ENCODE peak calls at places on chromosomes 12 and 14, in nine cellular contexts. M is tibial artery, O is heart right ventricle, P is small intestine, D is K562, A is lower lobe of right lung, F is testis, H is PC-9, W is fibroblast of lung. Q is an unnamed sample. For H3K36me3 and H3K27me3, the result is how much of the 10 kb centered on the place peaks cover.

GRCh38 chr14:99055019-99055418 is 217.0 kb downstream of the BCL11B start:
- DNase-seq in P (no peak), W (peak), A (no peak), M (no peak), H (no peak), D (no peak), F (no peak), O (no peak), Q (peak)

GRCh38 chr12:64781374-64782029 is 22.3 kb upstream of the GNS start:
- DNase-seq in A (peak), M (no peak), F (no peak), O (no peak), D (no peak), P (peak), H (peak), W (peak), Q (no peak)

GRCh38 chr12:19201653-19202052 is 72.1 kb downstream of the PLEKHA5 start:
- DNase-seq in F (no peak), W (no peak), D (no peak), M (no peak), A (no peak), H (no peak), O (no peak), P (no peak), Q (no peak)

GRCh38 chr14:96501383-96501745 is 818 bp upstream of the PAPOLA start:
- DNase-seq in A (no peak), O (no peak), P (no peak), H (no peak), F (peak), W (no peak), D (peak), M (no peak), Q (no peak)

GRCh38 chr12:132549059-132549458 is 59.1 kb downstream of the FBRSL1 start:
- DNase-seq in W (no peak), A (no peak), H (no peak), O (no peak), P (no peak), M (no peak), D (no peak), F (no peak), Q (no peak)

GRCh38 chr14:51304956-51305355 is 64.9 kb downstream of the TMX1 start:
- DNase-seq in P (no peak), D (no peak), W (peak), M (no peak), F (no peak), H (peak), A (no peak), O (no peak), Q (peak)

GRCh38 chr12:72337382-72337781 is 65.2 kb downstream of the TRHDE start:
- DNase-seq in F (no peak), H (no peak), D (no peak), W (no peak), O (no peak), M (no peak), P (no peak), A (no peak), Q (no peak)

GRCh38 chr14:66088661-66089060 is 397.5 kb upstream of the CCDC196 start:
- DNase-seq in O (no peak), M (no peak), P (no peak), A (no peak), W (no peak), H (no peak), D (no peak), F (no peak), Q (no peak)

GRCh38 chr12:68007023-68007422 is 17.8 kb downstream of the IFNG-AS1 start:
- DNase-seq in W (no peak), O (no peak), F (no peak), A (no peak), P (no peak), H (no peak), M (no peak), D (no peak), Q (no peak)

GRCh38 chr14:103706551-103707328 is 8.5 kb downstream of the XRCC3 start:
- DNase-seq in W (no peak), F (no peak), O (no peak), M (no peak), P (no peak), D (no peak), H (no peak), A (no peak), Q (no peak)

GRCh38 chr14:91100086-91100485 is 13.8 kb upstream of the DGLUCY start:
- DNase-seq in O (no peak), F (no peak), D (no peak), M (no peak), W (no peak), A (no peak), P (no peak), H (no peak), Q (no peak)

GRCh38 chr12:113955109-113955970 is 10.8 kb downstream of the RBM19 start:
- DNase-seq in A (no peak), H (peak), F (no peak), W (peak), M (no peak), O (no peak), P (peak), D (no peak), Q (peak)

GRCh38 chr14:78135450-78135891 is 34.7 kb upstream of the NRXN3 start:
- DNase-seq in W (peak), F (no peak), A (no peak), O (no peak), M (no peak), P (no peak), D (peak), H (peak), Q (peak)

GRCh38 chr12:102169922-102170698 is 27.5 kb downstream of the PMCH start:
- DNase-seq in M (no peak), A (no peak), P (peak), D (peak), O (no peak), F (peak), H (no peak), W (peak), Q (peak)

GRCh38 chr12:39533951-39534350 is 85.7 kb downstream of the ABCD2 start:
- DNase-seq in O (no peak), W (no peak), H (no peak), D (no peak), A (no peak), F (no peak), M (no peak), P (no peak), Q (peak)

GRCh38 chr14:97943619-97944018 is 1146.4 kb downstream of the VRK1 start:
- DNase-seq in W (no peak), A (no peak), F (no peak), M (no peak), D (no peak), O (no peak), P (no peak), H (no peak), Q (no peak)

GRCh38 chr12:51270067-51270846 is at the start of gene SMAGP:
- DNase-seq in W (peak), P (peak), D (peak), O (peak), A (peak), M (peak), H (peak), F (peak), Q (peak)

GRCh38 chr12:118033902-118034301 is 17.4 kb downstream of the RFC5 start:
- DNase-seq in W (no peak), H (no peak), F (no peak), A (no peak), D (no peak), O (no peak), P (no peak), M (no peak), Q (no peak)

GRCh38 chr14:71467419-71467818 is 464.8 kb upstream of the RGS6 start:
- DNase-seq in H (no peak), D (no peak), W (peak), M (no peak), O (no peak), A (no peak), P (no peak), F (no peak), Q (no peak)

GRCh38 chr14:37197421-37198272 is at the start of gene MIPOL1:
- DNase-seq in M (peak), W (peak), F (peak), O (peak), D (peak), P (peak), A (peak), H (peak), Q (peak)

GRCh38 chr12:1553987-1554982 is 40.1 kb downstream of the FBXL14 start:
- DNase-seq in P (no peak), F (no peak), M (no peak), A (no peak), D (no peak), W (no peak), H (no peak), O (no peak), Q (no peak)

GRCh38 chr12:52213541-52214420 is 19.3 kb upstream of the KRT7 start:
- DNase-seq in W (peak), M (peak), P (peak), D (peak), O (peak), F (peak), H (peak), A (peak), Q (peak)

GRCh38 chr14:56650075-56650474 is 70.5 kb downstream of the TMEM260 start:
- DNase-seq in W (no peak), P (no peak), H (no peak), M (peak), A (no peak), F (peak), O (peak), D (no peak), Q (no peak)

GRCh38 chr12:69054343-69055056 is 121.5 kb upstream of the CPM start:
- DNase-seq in O (no peak), W (no peak), M (no peak), H (no peak), D (no peak), A (no peak), P (no peak), F (no peak), Q (no peak)

GRCh38 chr14:39307815-39308214 is 74.1 kb downstream of the MIA2 start:
- DNase-seq in A (no peak), M (no peak), P (no peak), F (no peak), H (no peak), W (no peak), O (no peak), D (no peak), Q (no peak)

GRCh38 chr12:81502912-81503695 is 256.0 kb downstream of the PPFIA2 start:
- DNase-seq in P (no peak), D (no peak), A (no peak), M (no peak), O (no peak), H (no peak), W (peak), F (no peak), Q (peak)

GRCh38 chr12:72995616-72996015 is 723.4 kb downstream of the TRHDE start:
- DNase-seq in M (no peak), W (no peak), P (no peak), A (no peak), D (no peak), H (no peak), O (no peak), F (no peak), Q (no peak)

GRCh38 chr12:58961166-58961565 is 40.9 kb upstream of the LRIG3 start:
- DNase-seq in O (no peak), M (no peak), W (no peak), P (no peak), H (no peak), A (no peak), F (no peak), D (no peak), Q (no peak)

GRCh38 chr12:117178301-117178700 is 12.0 kb downstream of the FBXO21 start:
- DNase-seq in P (no peak), W (no peak), F (no peak), D (no peak), H (no peak), O (no peak), A (no peak), M (no peak), Q (no peak)

GRCh38 chr14:23572524-23572828 is 4.9 kb upstream of the AP1G2 start:
- DNase-seq in H (no peak), D (no peak), M (no peak), W (no peak), P (no peak), F (no peak), A (no peak), O (no peak), Q (no peak)

GRCh38 chr14:62126885-62127478 is 364.8 kb downstream of the SNAPC1 start:
- DNase-seq in F (no peak), H (no peak), D (peak), O (no peak), P (peak), A (no peak), M (no peak), W (peak), Q (peak)

GRCh38 chr14:100022772-100023451 is 42.3 kb upstream of the EVL start:
- DNase-seq in A (no peak), M (peak), H (no peak), P (no peak), D (no peak), O (no peak), F (no peak), W (peak), Q (no peak)

GRCh38 chr14:102795060-102795925 is 18.0 kb downstream of the TRAF3 start:
- DNase-seq in H (peak), A (peak), D (peak), M (peak), F (no peak), P (peak), O (no peak), W (peak), Q (peak)

GRCh38 chr12:122206976-122207375 is 3.5 kb downstream of the B3GNT4 start:
- DNase-seq in D (no peak), H (no peak), M (no peak), A (no peak), W (no peak), P (no peak), F (no peak), O (no peak), Q (no peak)
- H3K36me3 ChIP-seq in D (under half), H (under half), M (half or more), A (half or more), W (under half), P (under half), F (under half), O (half or more), Q (under half)

GRCh38 chr14:60720962-60721330 is 3.2 kb downstream of the SIX4 start:
- DNase-seq in A (no peak), F (no peak), O (no peak), W (no peak), P (no peak), H (no peak), M (no peak), D (no peak), Q (no peak)
- H3K27me3 ChIP-seq in A (under half), F (under half), O (under half), W (under half), P (under half), H (under half), M (under half), D (under half), Q (under half)

GRCh38 chr12:76830456-76830855 is 48.4 kb downstream of the CSRP2 start:
- DNase-seq in M (no peak), W (peak), O (no peak), A (no peak), D (no peak), F (no peak), H (no peak), P (no peak), Q (no peak)
- H3K36me3 ChIP-seq in M (under half), W (under half), O (half or more), A (under half), D (under half), F (under half), H (under half), P (under half), Q (under half)

GRCh38 chr14:24992624-24993360 is 57.2 kb downstream of the STXBP6 start:
- DNase-seq in D (no peak), H (no peak), A (no peak), W (no peak), P (no peak), O (no peak), M (no peak), F (no peak), Q (no peak)

GRCh38 chr14:24990773-24991172 is 59.2 kb downstream of the STXBP6 start:
- DNase-seq in M (no peak), H (no peak), D (no peak), A (no peak), W (no peak), P (no peak), O (no peak), F (no peak), Q (no peak)

GRCh38 chr14:24995016-24995415 is 54.9 kb downstream of the STXBP6 start:
- DNase-seq in A (no peak), P (no peak), M (no peak), F (no peak), H (no peak), O (no peak), W (no peak), D (no peak), Q (no peak)

GRCh38 chr14:24991821-24992220 is 58.1 kb downstream of the STXBP6 start:
- DNase-seq in A (no peak), W (no peak), F (no peak), O (no peak), D (no peak), M (no peak), P (no peak), H (no peak), Q (no peak)

DNA sequence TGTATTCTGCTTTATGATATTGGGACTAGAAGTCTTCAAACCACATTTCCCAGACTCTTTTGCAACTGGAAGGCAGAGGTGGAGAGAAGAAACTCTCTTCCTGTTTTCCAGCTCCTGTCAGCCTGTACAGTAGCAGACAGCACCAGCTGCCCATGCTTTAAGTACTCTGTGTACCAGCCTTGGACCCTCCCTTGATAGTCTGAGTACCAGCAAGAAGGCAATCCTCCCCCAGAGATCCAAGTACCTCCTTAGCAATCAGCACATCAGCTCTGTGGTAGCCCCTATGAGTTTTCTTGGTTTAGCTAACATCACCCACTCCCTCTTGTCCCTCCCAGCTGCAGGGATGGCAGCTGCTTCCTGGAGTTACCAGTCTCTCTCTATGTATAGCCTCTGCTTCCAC is 56.3 kb downstream of the STXBP6 start:
- DNase-seq in W (no peak), O (no peak), P (no peak), F (no peak), H (no peak), M (no peak), A (no peak), D (no peak), Q (no peak)
- H3K27me3 ChIP-seq in W (under half), O (under half), P (under half), F (under half), H (under half), M (under half), A (under half), D (under half), Q (under half)

GRCh38 chr14:20329355-20329754 is 3.7 kb downstream of the CCNB1IP1 start:
- DNase-seq in A (no peak), W (no peak), M (no peak), D (no peak), O (no peak), H (no peak), F (no peak), P (no peak), Q (no peak)
- H3K36me3 ChIP-seq in A (under half), W (under half), M (under half), D (half or more), O (under half), H (under half), F (under half), P (under half), Q (under half)

GRCh38 chr12:106135075-106135474 is 3.7 kb downstream of the NUAK1 start:
- DNase-seq in F (no peak), H (no peak), D (no peak), W (peak), O (no peak), A (no peak), P (no peak), M (no peak), Q (no peak)
- H3K27me3 ChIP-seq in F (under half), H (under half), D (under half), W (under half), O (under half), A (under half), P (under half), M (under half), Q (under half)

Q was measured in bronchial epithelial cell.